ENCODE peak calls at places on chromosomes 16 and 17, in nine cellular contexts. U is A673, F is ascending aorta, P is left ventricle myocardium inferior, C is upper lobe of right lung, A is MM.1S, Q is heart right ventricle, E is thoracic aorta, G is tibial nerve. R is an unnamed sample.

GRCh38 chr17:40461036-40461721 is 17.9 kb downstream of the IGFBP4 start:
- DNase-seq in E (no peak), U (no peak), C (no peak), Q (no peak), G (no peak), P (no peak), F (no peak), A (no peak), R (no peak)

GRCh38 chr17:6496116-6496481 is 51.8 kb downstream of the PIMREG start:
- DNase-seq in A (peak; percentile 67), C (peak; percentile 45), G (no peak), P (no peak), F (no peak), Q (no peak), U (peak; percentile 86), E (no peak), R (no peak)

GRCh38 chr17:32610027-32610650 is 123.3 kb downstream of the CDK5R1 start:
- DNase-seq in P (no peak), Q (no peak), A (no peak), C (no peak), E (no peak), U (no peak), G (no peak), F (no peak), R (no peak)

GRCh38 chr17:58210922-58211321 is 8.1 kb downstream of the MKS1 start:
- DNase-seq in F (no peak), A (no peak), G (no peak), C (no peak), P (no peak), Q (no peak), U (no peak), E (no peak), R (no peak)

GRCh38 chr16:88761830-88762229 is 23.2 kb downstream of the PIEZO1 start:
- DNase-seq in E (no peak), A (no peak), F (no peak), G (no peak), C (no peak), P (no peak), U (no peak), Q (no peak), R (no peak)

GRCh38 chr17:79461041-79461440 is 149.8 kb downstream of the RBFOX3 start:
- DNase-seq in F (no peak), U (peak; percentile 31), Q (no peak), G (no peak), P (no peak), C (no peak), E (no peak), A (no peak), R (no peak)

GRCh38 chr16:75244844-75245758 is 6.3 kb downstream of the BCAR1 start:
- DNase-seq in Q (peak; percentile 84), A (no peak), P (peak; percentile 84), C (peak; percentile 90), E (peak; percentile 77), F (peak; percentile 98), G (peak; percentile 65), U (no peak), R (peak; percentile 57)

GRCh38 chr17:68851875-68852274 is 103.3 kb downstream of the ABCA8 start:
- DNase-seq in U (no peak), P (no peak), C (no peak), A (no peak), E (no peak), Q (no peak), F (no peak), G (no peak), R (no peak)

GRCh38 chr16:23434380-23434779 is 18.6 kb downstream of the COG7 start:
- DNase-seq in F (no peak), G (no peak), E (no peak), C (no peak), P (no peak), U (peak; percentile 85), Q (peak; percentile 31), A (peak; percentile 77), R (peak; percentile 34)

GRCh38 chr16:19843371-19843770 is 41.3 kb downstream of the GPRC5B start:
- DNase-seq in G (no peak), E (no peak), P (no peak), U (no peak), Q (no peak), C (no peak), F (no peak), A (no peak), R (no peak)

GRCh38 chr17:80819422-80820164 is 172.0 kb upstream of the CHMP6 start:
- DNase-seq in P (no peak), E (no peak), A (no peak), F (peak; percentile 56), G (no peak), U (no peak), C (peak; percentile 59), Q (no peak), R (no peak)

GRCh38 chr17:19753661-19754463 is 5.8 kb upstream of the ALDH3A1 start:
- DNase-seq in P (no peak), G (no peak), C (peak; percentile 82), F (peak; percentile 74), E (no peak), Q (peak; percentile 35), A (no peak), U (peak; percentile 34), R (no peak)

GRCh38 chr16:89811321-89811720 is 5.1 kb downstream of the FANCA start:
- DNase-seq in F (no peak), G (no peak), P (no peak), C (no peak), E (no peak), Q (no peak), U (no peak), A (peak; percentile 81), R (no peak)

GRCh38 chr16:57952909-57953308 is 18.0 kb downstream of the CNGB1 start:
- DNase-seq in P (no peak), F (no peak), E (no peak), Q (no peak), C (peak; percentile 71), U (no peak), A (no peak), G (no peak), R (no peak)

GRCh38 chr17:75031972-75032895 is 14.5 kb downstream of the ATP5PD start:
- DNase-seq in E (peak; percentile 71), C (peak; percentile 74), G (peak; percentile 51), Q (peak; percentile 84), P (peak; percentile 63), A (no peak), F (peak; percentile 94), U (peak; percentile 87), R (no peak)

GRCh38 chr16:24810951-24811843 is 34.6 kb upstream of the SLC5A11 start:
- DNase-seq in P (no peak), A (no peak), Q (no peak), C (no peak), E (no peak), G (no peak), U (peak; percentile 7), F (no peak), R (no peak)

GRCh38 chr16:53822936-53823529 is 119.1 kb downstream of the FTO start:
- DNase-seq in P (no peak), F (no peak), C (no peak), U (no peak), Q (no peak), A (peak; percentile 68), G (no peak), E (no peak), R (no peak)

GRCh38 chr16:89442990-89443726 is 47.2 kb downstream of the ANKRD11 start:
- DNase-seq in E (no peak), U (peak; percentile 68), C (no peak), A (no peak), Q (peak; percentile 48), G (no peak), F (peak; percentile 72), P (no peak), R (no peak)

GRCh38 chr17:76570877-76571471 is 14.7 kb downstream of the ST6GALNAC2 start:
- DNase-seq in P (no peak), C (no peak), U (no peak), E (no peak), G (no peak), A (no peak), Q (no peak), F (no peak), R (no peak)

GRCh38 chr17:37107406-37108083 is 158.8 kb downstream of the AATF start:
- DNase-seq in E (no peak), F (no peak), P (peak; percentile 68), C (peak; percentile 85), A (no peak), U (no peak), Q (peak; percentile 43), G (no peak), R (no peak)
- TF ChIP-seq CTCF in E (no peak), F (no peak), P (no peak), C (no peak), A (no peak), U (no peak), Q (no peak), G (no peak), R (no peak)

GRCh38 chr17:1711804-1712203 is 1.6 kb upstream of the TLCD2 start:
- DNase-seq in C (no peak), U (no peak), P (no peak), E (no peak), F (no peak), Q (no peak), A (no peak), G (no peak), R (no peak)

GRCh38 chr17:1709403-1709891 is 730 bp downstream of the TLCD2 start:
- DNase-seq in C (no peak), A (no peak), U (no peak), G (no peak), F (no peak), P (no peak), Q (no peak), E (no peak), R (no peak)

GRCh38 chr17:1712271-1712670 is 2.1 kb upstream of the TLCD2 start:
- DNase-seq in P (no peak), A (no peak), Q (no peak), C (no peak), F (no peak), U (no peak), E (no peak), G (no peak), R (no peak)

GRCh38 chr17:1710807-1711553 is 803 bp upstream of the TLCD2 start:
- DNase-seq in P (no peak), G (no peak), E (no peak), Q (no peak), C (no peak), F (no peak), A (no peak), U (no peak), R (no peak)

GRCh38 chr17:1709971-1710806 is at the start of gene TLCD2:
- DNase-seq in A (no peak), Q (peak; percentile 74), G (peak; percentile 59), C (peak; percentile 91), P (peak; percentile 80), U (peak; percentile 72), F (peak; percentile 84), E (no peak), R (no peak)
- H3K4me3 ChIP-seq in A (no peak within 1 kb of the TSS), Q (peak within 1 kb of the TSS; percentile 72), G (peak within 1 kb of the TSS; percentile 64), C (peak within 1 kb of the TSS; percentile 71), P (peak within 1 kb of the TSS; percentile 74), U (peak within 1 kb of the TSS; percentile 79), F (peak within 1 kb of the TSS; percentile 85), E (peak within 1 kb of the TSS; percentile 91), R (peak within 1 kb of the TSS; percentile 55)

GRCh38 chr17:9890124-9890523 is 14.9 kb downstream of the RCVRN start:
- DNase-seq in P (no peak), C (no peak), G (no peak), U (peak; percentile 51), E (no peak), A (no peak), F (no peak), Q (no peak), R (no peak)
- TF ChIP-seq CTCF in P (peak; percentile 71), C (peak; percentile 47), G (no peak), U (peak; percentile 77), E (peak; percentile 41), A (peak; percentile 15), F (no peak), Q (peak; percentile 61), R (peak; percentile 74)

GRCh38 chr17:43401293-43401692 is 2.5 kb downstream of the ARL4D start:
- DNase-seq in Q (no peak), A (no peak), E (peak; percentile 35), C (no peak), G (no peak), U (no peak), F (peak; percentile 87), P (no peak), R (no peak)
- H3K4me3 ChIP-seq in Q (peak overlapping the region; percentile 63), A (no peak overlapping the region), E (no peak overlapping the region), C (peak overlapping the region; percentile 73), G (peak overlapping the region; percentile 49), U (no peak overlapping the region), F (no peak overlapping the region), P (peak overlapping the region; percentile 84), R (no peak overlapping the region)